ENCODE peak calls at places on chromosome 11, in nine cellular contexts. M is AG04449; R is activated T-helper 1 cell treated with anti-CD3 and anti-CD28 coated beads, Interleukin-2, amount 50 U/mL, for 16 hours; O is SK-N-MC; W is stimulated activated naive CD4-positive, alpha-beta T cell; F is pancreas; H is GM13977; P is activated CD8-positive, alpha-beta memory T cell treated with anti-CD3 and anti-CD28 coated beads, Interleukin-2, amount 10 ng/mL, durations not matched to agents 7 days and 5 days; A is fibroblast of mammary gland. Z is an unnamed sample.

GRCh38 chr11:34599406-34599901 is 21.4 kb upstream of the EHF start:
- DNase-seq in M (peak; percentile 41), R (no peak), F (no peak), A (peak; percentile 82), P (no peak), H (no peak), O (no peak), W (no peak), Z (no peak)

GRCh38 chr11:122720482-122720881 is 65.0 kb downstream of the UBASH3B start:
- DNase-seq in P (no peak), M (no peak), O (no peak), W (no peak), A (no peak), R (no peak), H (no peak), F (no peak), Z (no peak)

GRCh38 chr11:69166186-69167115 is 10.7 kb downstream of the SMIM38 start:
- DNase-seq in W (no peak), A (peak; percentile 75), F (no peak), R (no peak), H (peak; percentile 90), M (peak; percentile 46), P (peak; percentile 65), O (peak; percentile 37), Z (peak; percentile 8)

GRCh38 chr11:70080763-70081162 is 2.6 kb downstream of the ANO1 start:
- DNase-seq in O (no peak), R (no peak), A (no peak), P (no peak), W (no peak), F (no peak), M (no peak), H (no peak), Z (no peak)

GRCh38 chr11:88035271-88035670 is 140.0 kb downstream of the RAB38 start:
- DNase-seq in P (no peak), R (no peak), F (no peak), O (no peak), M (no peak), W (no peak), A (peak; percentile 77), H (no peak), Z (no peak)

GRCh38 chr11:133990501-133990900 is 33.7 kb upstream of the IGSF9B start:
- DNase-seq in P (no peak), O (no peak), F (no peak), M (no peak), R (no peak), A (no peak), W (no peak), H (no peak), Z (no peak)

GRCh38 chr11:72983560-72983959 is 158.6 kb downstream of the FCHSD2 start:
- DNase-seq in A (no peak), M (no peak), W (no peak), O (no peak), F (no peak), H (no peak), P (no peak), R (no peak), Z (no peak)

GRCh38 chr11:33747969-33748368 is 11.7 kb upstream of the CD59 start:
- DNase-seq in R (no peak), H (no peak), M (no peak), A (no peak), W (no peak), O (no peak), F (no peak), P (no peak), Z (no peak)

GRCh38 chr11:9017773-9018172 is 14.0 kb upstream of the NRIP3 start:
- DNase-seq in H (no peak), O (no peak), A (peak; percentile 71), R (no peak), F (peak; percentile 18), W (no peak), P (no peak), M (no peak), Z (no peak)

GRCh38 chr11:61054513-61054912 is 47.8 kb upstream of the CD5 start:
- DNase-seq in A (no peak), F (no peak), W (no peak), R (no peak), H (no peak), O (no peak), M (no peak), P (no peak), Z (no peak)

GRCh38 chr11:96315476-96315875 is 27.5 kb downstream of the MAML2 start:
- DNase-seq in R (no peak), P (no peak), H (no peak), W (no peak), A (no peak), F (no peak), M (no peak), O (no peak), Z (no peak)